ENCODE peak calls at places on chromosome 9, in eight cellular contexts. G is K562, H is gastrocnemius medialis, P is heart left ventricle, F is right lobe of liver, L is A549, D is Peyer's patch, A is testis. K is an unnamed sample.

GRCh38 chr9:137479315-137479861 is 20.3 kb upstream of the NSMF start:
- DNase-seq in G (no peak), H (no peak), P (no peak), F (no peak), L (no peak), D (no peak), A (no peak), K (no peak)

GRCh38 chr9:131980267-131980916 is 99.3 kb downstream of the MED27 start:
- DNase-seq in G (no peak), H (no peak), P (no peak), F (no peak), L (no peak), D (no peak), A (no peak), K (no peak)

GRCh38 chr9:15277400-15278137 is 29.4 kb downstream of the TTC39B start:
- DNase-seq in G (no peak), H (no peak), P (no peak), F (no peak), L (peak), D (no peak), A (no peak), K (no peak)

GRCh38 chr9:88951143-88951542 is 40.1 kb upstream of the S1PR3 start:
- DNase-seq in G (no peak), H (no peak), P (no peak), F (no peak), L (no peak), D (no peak), A (no peak), K (no peak)

GRCh38 chr9:5894237-5894959 is 3.7 kb downstream of the MLANA start:
- DNase-seq in G (no peak), H (no peak), P (no peak), F (no peak), L (no peak), D (no peak), A (no peak), K (no peak)

GRCh38 chr9:87711857-87712800 is 13.8 kb upstream of the CTSL start:
- DNase-seq in G (peak), H (no peak), P (no peak), F (peak), L (peak), D (no peak), A (no peak), K (no peak)

GRCh38 chr9:107286057-107286456 is 3.0 kb downstream of the RAD23B start:
- DNase-seq in G (no peak), H (no peak), P (no peak), F (no peak), L (peak), D (no peak), A (no peak), K (no peak)

GRCh38 chr9:119318371-119318770 is 50.9 kb downstream of the BRINP1 start:
- DNase-seq in G (no peak), H (no peak), P (no peak), F (no peak), L (no peak), D (no peak), A (no peak), K (no peak)

GRCh38 chr9:36276840-36277239 is 18.6 kb upstream of the GNE start:
- DNase-seq in G (no peak), H (no peak), P (no peak), F (no peak), L (peak), D (no peak), A (no peak), K (no peak)

GRCh38 chr9:116193636-116194035 is 40.0 kb downstream of the PAPPA start:
- DNase-seq in G (no peak), H (no peak), P (no peak), F (no peak), L (no peak), D (no peak), A (no peak), K (no peak)

GRCh38 chr9:131733601-131734061 is 6.2 kb downstream of the RAPGEF1 start:
- DNase-seq in G (peak), H (peak), P (no peak), F (no peak), L (peak), D (peak), A (no peak), K (no peak)

GRCh38 chr9:2285411-2285810 is 270.3 kb downstream of the SMARCA2 start:
- DNase-seq in G (no peak), H (no peak), P (no peak), F (no peak), L (no peak), D (no peak), A (no peak), K (no peak)

GRCh38 chr9:36597412-36598178 is 24.9 kb downstream of the MELK start:
- DNase-seq in G (peak), H (no peak), P (no peak), F (no peak), L (peak), D (no peak), A (peak), K (no peak)

GRCh38 chr9:79980440-79980839 is 408.7 kb downstream of the TLE4 start:
- DNase-seq in G (no peak), H (no peak), P (no peak), F (no peak), L (no peak), D (no peak), A (no peak), K (no peak)

GRCh38 chr9:75200892-75201470 is 112.7 kb downstream of the OSTF1 start:
- DNase-seq in G (peak), H (no peak), P (no peak), F (no peak), L (peak), D (no peak), A (no peak), K (no peak)

GRCh38 chr9:128408963-128409431 is 11.7 kb upstream of the CERCAM start:
- DNase-seq in G (no peak), H (no peak), P (no peak), F (no peak), L (no peak), D (no peak), A (no peak), K (no peak)

GRCh38 chr9:72997387-72997995 is 44.6 kb upstream of the ALDH1A1 start:
- DNase-seq in G (no peak), H (no peak), P (no peak), F (peak), L (peak), D (no peak), A (peak), K (no peak)

GRCh38 chr9:123607987-123608565 is 252.1 kb downstream of the CRB2 start:
- DNase-seq in G (no peak), H (no peak), P (no peak), F (no peak), L (no peak), D (peak), A (no peak), K (no peak)

GRCh38 chr9:110877376-110877775 is 160.9 kb downstream of the LPAR1 start:
- DNase-seq in G (no peak), H (no peak), P (no peak), F (no peak), L (no peak), D (no peak), A (no peak), K (no peak)

GRCh38 chr9:78879324-78880100 is 582.6 kb downstream of the PSAT1 start:
- DNase-seq in G (no peak), H (no peak), P (no peak), F (no peak), L (peak), D (no peak), A (no peak), K (no peak)

GRCh38 chr9:137367506-137368430 is 55.2 kb downstream of the EXD3 start:
- DNase-seq in G (no peak), H (no peak), P (no peak), F (no peak), L (no peak), D (peak), A (no peak), K (peak)

GRCh38 chr9:80957806-80958205 is 731.5 kb downstream of the TLE1 start:
- DNase-seq in G (no peak), H (no peak), P (no peak), F (no peak), L (no peak), D (no peak), A (no peak), K (no peak)

GRCh38 chr9:119370816-119371215 is 1.6 kb upstream of the BRINP1 start:
- DNase-seq in G (peak), H (no peak), P (peak), F (peak), L (peak), D (peak), A (peak), K (no peak)

GRCh38 chr9:136485651-136486050 is 2.8 kb upstream of the SEC16A start:
- DNase-seq in G (no peak), H (no peak), P (no peak), F (peak), L (no peak), D (no peak), A (peak), K (no peak)

GRCh38 chr9:107794259-107794658 is 304.7 kb upstream of the KLF4 start:
- DNase-seq in G (peak), H (no peak), P (no peak), F (no peak), L (no peak), D (no peak), A (no peak), K (no peak)

DNA sequence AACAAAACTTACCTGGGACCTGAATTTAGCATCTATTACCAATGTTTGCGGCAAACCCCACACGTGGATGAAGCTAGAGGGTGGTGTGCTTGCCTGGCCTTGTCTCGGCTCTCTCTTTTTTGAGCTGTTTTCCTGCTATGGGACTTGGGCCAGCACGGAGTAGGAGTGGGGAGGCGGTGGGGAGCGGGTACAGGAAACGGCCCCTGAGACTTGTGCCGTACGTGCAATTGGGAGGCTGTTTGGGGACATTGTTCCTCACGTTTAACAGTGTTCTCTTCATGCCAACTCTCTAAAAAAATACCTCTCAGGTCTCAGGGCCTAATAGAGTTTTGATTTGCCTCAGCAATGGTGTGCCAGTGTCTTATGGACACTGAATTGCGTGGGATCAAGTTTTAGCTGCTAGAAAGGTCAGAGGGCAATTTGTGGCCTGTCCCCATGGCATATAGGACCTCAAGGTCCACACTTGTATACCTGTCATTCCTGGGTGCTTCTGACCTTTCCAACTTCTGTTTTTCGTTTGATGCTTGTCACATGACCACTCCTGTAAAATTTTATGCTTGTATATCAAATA is 15.3 kb upstream of the PHF19 start:
- DNase-seq in G (peak), H (no peak), P (no peak), F (no peak), L (no peak), D (no peak), A (no peak), K (no peak)
- TF ChIP-seq POLR2A in G (no peak), H (no peak), P (no peak), F (no peak), L (no peak), D (no peak), A (no peak), K (no peak)

GRCh38 chr9:86337469-86338107 is 16.6 kb downstream of the TUT7 start:
- DNase-seq in G (no peak), H (no peak), P (no peak), F (no peak), L (no peak), D (no peak), A (no peak), K (no peak)
- H3K4me3 ChIP-seq in G (no peak), H (no peak), P (no peak), F (no peak), L (no peak), D (no peak), A (no peak), K (no peak)

DNA sequence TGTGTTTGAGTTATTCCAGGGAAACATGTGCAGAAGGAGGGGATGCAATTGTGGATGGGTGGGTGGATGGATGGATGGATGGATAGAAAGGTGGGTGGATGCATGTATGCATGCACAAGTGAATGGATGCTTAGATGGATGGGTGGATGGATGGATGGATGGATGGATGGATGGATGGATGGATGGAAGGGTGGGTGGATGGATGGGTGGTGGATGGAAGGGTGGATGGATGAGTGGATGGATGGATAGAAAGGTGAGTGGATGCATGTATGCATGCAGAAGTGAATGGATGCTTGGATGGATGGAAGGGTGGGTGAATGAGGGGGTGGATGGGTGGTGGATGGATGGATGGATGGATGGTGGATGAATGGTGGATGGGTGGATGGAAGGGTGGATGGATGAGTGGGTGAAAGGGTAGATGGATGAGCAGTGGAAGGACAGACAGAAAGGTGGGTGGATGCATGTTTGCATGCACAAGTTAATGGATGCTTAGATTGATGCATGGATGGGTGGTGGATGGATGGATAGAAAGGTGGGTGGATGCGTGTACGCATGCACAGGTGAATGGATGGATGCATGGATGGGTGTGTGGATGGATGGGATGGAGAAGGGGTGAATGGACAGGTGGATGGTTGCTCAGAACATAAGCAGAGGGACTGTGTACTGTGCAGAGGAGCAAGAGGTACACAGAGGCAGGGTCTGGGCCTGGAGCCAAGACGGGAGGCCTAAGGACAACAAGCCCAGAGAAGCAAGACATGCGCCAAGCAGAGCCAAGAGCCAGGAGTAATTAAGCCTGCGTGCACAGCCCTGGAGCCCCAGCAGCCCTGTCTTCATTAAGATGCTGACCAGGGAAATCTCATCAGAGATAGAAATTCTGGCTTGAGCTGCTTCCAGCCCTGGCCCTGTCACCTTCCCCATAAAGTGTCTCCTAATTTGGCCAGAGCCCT is 84.6 kb upstream of the PPP1R26 start:
- DNase-seq in G (no peak), H (no peak), P (no peak), F (no peak), L (no peak), D (no peak), A (no peak), K (no peak)
- TF ChIP-seq POLR2A in G (no peak), H (no peak), P (no peak), F (no peak), L (no peak), D (no peak), A (no peak), K (no peak)

GRCh38 chr9:124834586-124834985 is 18.7 kb upstream of the WDR38 start:
- DNase-seq in G (no peak), H (no peak), P (no peak), F (no peak), L (peak), D (peak), A (no peak), K (no peak)

GRCh38 chr9:124830593-124830992 is 22.7 kb upstream of the WDR38 start:
- DNase-seq in G (no peak), H (no peak), P (no peak), F (no peak), L (no peak), D (no peak), A (no peak), K (no peak)

GRCh38 chr9:124831642-124832364 is 21.5 kb upstream of the WDR38 start:
- DNase-seq in G (no peak), H (peak), P (peak), F (no peak), L (no peak), D (no peak), A (peak), K (no peak)

GRCh38 chr9:124839612-124840299 is 13.5 kb upstream of the WDR38 start:
- DNase-seq in G (peak), H (no peak), P (no peak), F (no peak), L (peak), D (no peak), A (no peak), K (no peak)

GRCh38 chr9:124835026-124835501 is 18.2 kb upstream of the WDR38 start:
- DNase-seq in G (no peak), H (no peak), P (peak), F (peak), L (peak), D (peak), A (peak), K (peak)
- H3K4me3 ChIP-seq in G (no peak), H (no peak), P (peak), F (no peak), L (no peak), D (no peak), A (no peak), K (no peak)

GRCh38 chr9:4741365-4742031 is 496 bp upstream of the AK3 start:
- DNase-seq in G (peak), H (no peak), P (peak), F (peak), L (no peak), D (peak), A (peak), K (peak)
- TF ChIP-seq POLR2A in G (peak), H (peak), P (no peak), F (peak), L (no peak), D (no peak), A (no peak), K (no peak)

DNA sequence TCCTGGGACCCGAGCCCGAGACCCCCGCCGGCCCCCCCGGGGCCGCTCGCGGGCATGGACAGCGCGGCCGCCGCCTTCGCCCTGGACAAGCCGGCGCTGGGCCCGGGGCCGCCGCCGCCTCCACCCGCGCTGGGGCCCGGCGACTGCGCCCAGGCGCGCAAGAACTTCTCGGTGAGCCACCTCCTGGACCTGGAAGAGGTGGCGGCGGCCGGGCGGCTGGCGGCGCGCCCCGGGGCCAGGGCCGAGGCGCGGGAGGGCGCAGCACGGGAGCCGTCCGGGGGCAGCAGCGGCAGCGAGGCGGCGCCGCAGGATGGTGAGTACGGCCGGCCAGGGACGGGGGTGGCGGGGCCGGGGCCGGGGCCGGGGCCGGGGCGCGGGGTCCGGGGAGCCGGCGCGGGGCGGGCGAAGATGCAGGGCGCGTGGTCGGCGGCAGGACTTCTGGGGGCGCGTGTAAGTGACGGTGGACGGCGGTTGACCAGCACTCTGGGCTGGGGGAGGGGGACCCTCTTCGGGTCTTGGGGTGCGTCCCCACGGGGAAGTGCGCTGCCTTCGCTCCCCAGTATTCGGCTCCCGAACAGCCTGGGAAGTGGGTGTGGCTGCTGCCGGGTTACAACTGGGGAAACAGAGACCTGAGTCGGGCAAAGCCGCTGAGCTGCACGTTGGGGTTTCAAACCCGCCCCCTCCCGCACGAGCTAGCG is 516 bp downstream of the PRRX2 start:
- DNase-seq in G (peak), H (no peak), P (no peak), F (no peak), L (no peak), D (no peak), A (peak), K (no peak)
- H3K4me3 ChIP-seq in G (no peak), H (peak), P (peak), F (no peak), L (peak), D (peak), A (peak), K (peak)

DNA sequence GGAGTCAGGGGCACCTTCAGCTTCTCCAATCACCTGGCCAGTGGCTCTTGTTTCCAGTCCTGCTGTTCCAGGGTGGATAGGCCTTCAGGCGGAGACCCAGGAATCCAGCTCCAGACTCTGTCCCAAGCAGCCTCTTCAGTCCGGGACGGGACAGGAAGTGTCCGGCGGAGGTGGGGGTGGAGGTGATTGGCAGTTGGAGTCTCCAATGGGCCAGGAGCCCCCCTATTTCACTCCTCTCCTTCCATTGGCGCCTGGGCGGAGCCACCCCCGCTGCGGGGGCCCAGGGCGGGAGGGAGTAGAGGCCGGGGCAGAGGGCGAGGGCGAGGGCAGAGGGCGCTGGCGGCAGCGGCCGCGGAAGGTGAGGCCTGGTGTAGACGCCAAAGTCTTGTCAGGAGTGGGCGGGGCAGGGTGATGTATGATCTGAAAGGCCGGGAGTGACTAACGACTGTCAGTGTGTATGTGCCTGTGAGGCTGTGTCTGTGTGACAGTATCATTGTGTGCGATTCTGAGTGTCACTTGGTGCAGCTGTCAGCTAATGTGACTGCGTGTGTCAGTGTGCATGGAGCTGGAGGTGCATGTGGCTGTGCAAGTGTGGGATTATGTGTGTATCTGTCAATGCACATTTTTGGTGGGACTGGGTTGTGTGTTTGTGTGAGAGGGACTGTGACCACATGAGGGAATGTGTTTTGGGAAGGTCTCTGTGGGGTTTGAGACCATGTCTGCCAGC is at the start of gene IL11RA:
- DNase-seq in G (peak), H (peak), P (peak), F (peak), L (peak), D (peak), A (peak), K (peak)
- TF ChIP-seq POLR2A in G (peak), H (peak), P (no peak), F (peak), L (peak), D (peak), A (no peak), K (no peak)

GRCh38 chr9:112174223-112174964 is 703 bp downstream of the SUSD1 start:
- DNase-seq in G (peak), H (peak), P (peak), F (peak), L (peak), D (peak), A (peak), K (peak)

GRCh38 chr9:112174965-112175795 is at the start of gene SUSD1:
- DNase-seq in G (peak), H (no peak), P (peak), F (peak), L (peak), D (peak), A (peak), K (no peak)

GRCh38 chr9:112173489-112174222 is 1.4 kb downstream of the SUSD1 start:
- DNase-seq in G (no peak), H (no peak), P (no peak), F (no peak), L (no peak), D (peak), A (no peak), K (no peak)

GRCh38 chr9:112176410-112177010 is 1.4 kb upstream of the SUSD1 start:
- DNase-seq in G (no peak), H (no peak), P (no peak), F (no peak), L (peak), D (peak), A (no peak), K (no peak)

GRCh38 chr9:112175796-112176315 is 759 bp upstream of the SUSD1 start:
- DNase-seq in G (no peak), H (no peak), P (no peak), F (no peak), L (peak), D (no peak), A (no peak), K (no peak)
- H3K4me3 ChIP-seq in G (peak), H (peak), P (peak), F (no peak), L (peak), D (peak), A (peak), K (peak)